ENCODE peak calls at places on chromosomes 1 and 21, in seven cellular contexts. X is cardiac muscle cell, H is cardiac fibroblast, J is thoracic aorta, P is GM12865, F is hepatocyte, N is fibroblast of lung. I is an unnamed sample.

GRCh38 chr21:33940846-33941245 is 25.2 kb upstream of the ATP5PO start:
- DNase-seq in X (no peak), H (peak), J (no peak), P (no peak), F (no peak), N (peak), I (no peak)

GRCh38 chr1:24513691-24514090 is 11.1 kb downstream of the RCAN3 start:
- DNase-seq in X (no peak), H (no peak), J (no peak), P (no peak), F (no peak), N (no peak), I (no peak)

GRCh38 chr1:115771847-115772457 is 3.4 kb upstream of the CASQ2 start:
- DNase-seq in X (peak), H (peak), J (peak), P (peak), F (peak), N (peak), I (no peak)

GRCh38 chr1:206835186-206835585 is 30.2 kb upstream of the IL20 start:
- DNase-seq in X (no peak), H (no peak), J (no peak), P (no peak), F (no peak), N (no peak), I (no peak)

GRCh38 chr1:46400398-46400797 is 6.3 kb downstream of the FAAH start:
- DNase-seq in X (no peak), H (no peak), J (no peak), P (no peak), F (no peak), N (no peak), I (no peak)

GRCh38 chr1:115727706-115728249 is 40.7 kb downstream of the CASQ2 start:
- DNase-seq in X (no peak), H (peak), J (no peak), P (no peak), F (peak), N (peak), I (no peak)

GRCh38 chr1:111803951-111804350 is 48.2 kb downstream of the DDX20 start:
- DNase-seq in X (no peak), H (no peak), J (no peak), P (no peak), F (no peak), N (no peak), I (no peak)

GRCh38 chr1:109714661-109715372 is 2.8 kb downstream of the GSTM5 start:
- DNase-seq in X (no peak), H (no peak), J (no peak), P (no peak), F (no peak), N (no peak), I (no peak)

GRCh38 chr1:163872067-163872466 is 550.3 kb downstream of the NUF2 start:
- DNase-seq in X (peak), H (peak), J (no peak), P (no peak), F (no peak), N (peak), I (no peak)

GRCh38 chr1:198860371-198860770 is 221.5 kb downstream of the PTPRC start:
- DNase-seq in X (no peak), H (no peak), J (no peak), P (no peak), F (no peak), N (no peak), I (no peak)

GRCh38 chr1:204623894-204624361 is 61.6 kb downstream of the LRRN2 start:
- DNase-seq in X (peak), H (no peak), J (no peak), P (peak), F (peak), N (no peak), I (no peak)

GRCh38 chr1:215567491-215568286 is 585 bp downstream of the KCTD3 start:
- DNase-seq in X (peak), H (peak), J (no peak), P (peak), F (peak), N (peak), I (peak)

GRCh38 chr1:206744683-206745082 is 25.9 kb upstream of the IL19 start:
- DNase-seq in X (no peak), H (no peak), J (no peak), P (peak), F (no peak), N (peak), I (no peak)

GRCh38 chr1:85078903-85079302 is 30.6 kb upstream of the MCOLN3 start:
- DNase-seq in X (peak), H (peak), J (no peak), P (peak), F (peak), N (peak), I (no peak)

GRCh38 chr1:150259217-150259616 is 1.6 kb downstream of the CA14 start:
- DNase-seq in X (peak), H (no peak), J (no peak), P (no peak), F (no peak), N (no peak), I (no peak)

GRCh38 chr1:208047975-208048374 is 137.1 kb upstream of the CD34 start:
- DNase-seq in X (no peak), H (no peak), J (no peak), P (no peak), F (no peak), N (peak), I (no peak)

DNA sequence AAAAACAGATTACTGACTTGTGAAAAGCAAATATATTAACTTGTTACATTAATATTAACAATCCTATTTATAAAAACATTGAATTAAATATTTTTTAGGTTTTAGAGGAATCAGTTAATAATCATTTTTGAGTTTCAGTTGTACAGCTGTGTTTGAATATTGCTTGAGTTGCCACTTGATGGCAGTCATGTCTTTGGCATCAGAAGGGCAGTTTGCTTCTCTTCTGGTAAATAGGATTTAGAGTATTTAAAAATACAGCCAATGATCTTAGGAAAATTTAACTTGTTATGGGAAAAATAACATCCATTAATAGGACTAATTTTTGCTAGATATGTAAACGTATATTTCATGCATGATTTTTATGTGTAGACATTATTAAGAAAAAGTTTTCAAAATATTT is 234.1 kb downstream of the NCAM2 start:
- DNase-seq in X (peak), H (peak), J (no peak), P (no peak), F (peak), N (peak), I (no peak)
- TF ChIP-seq CTCF in X (peak), H (peak), J (no peak), P (no peak), F (peak), N (peak), I (peak)

GRCh38 chr1:193388165-193388564 is 201.8 kb upstream of the B3GALT2 start:
- DNase-seq in X (no peak), H (no peak), J (no peak), P (no peak), F (no peak), N (no peak), I (no peak)

DNA sequence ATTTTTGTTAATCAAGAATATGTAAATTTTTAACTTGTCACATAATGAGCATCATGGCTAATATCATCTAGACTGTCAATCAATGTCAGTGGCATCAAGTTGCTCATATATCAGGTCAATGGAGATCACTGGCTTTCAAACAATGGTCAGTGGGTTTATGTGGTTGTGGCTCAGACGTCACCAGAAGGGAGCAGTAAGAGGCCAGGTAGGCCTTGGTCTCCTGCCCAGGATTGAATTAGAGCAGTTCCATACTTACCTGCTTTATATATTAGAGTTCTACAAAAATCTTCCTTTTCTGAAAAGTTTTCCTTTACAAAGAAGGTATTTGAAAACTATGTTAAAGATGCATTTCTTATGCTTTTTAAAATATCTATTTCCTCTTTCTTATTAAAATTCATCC is 206.3 kb upstream of the B3GALT2 start:
- DNase-seq in X (peak), H (no peak), J (no peak), P (no peak), F (no peak), N (no peak), I (no peak)
- TF ChIP-seq CTCF in X (no peak), H (no peak), J (no peak), P (no peak), F (no peak), N (no peak), I (no peak)

DNA sequence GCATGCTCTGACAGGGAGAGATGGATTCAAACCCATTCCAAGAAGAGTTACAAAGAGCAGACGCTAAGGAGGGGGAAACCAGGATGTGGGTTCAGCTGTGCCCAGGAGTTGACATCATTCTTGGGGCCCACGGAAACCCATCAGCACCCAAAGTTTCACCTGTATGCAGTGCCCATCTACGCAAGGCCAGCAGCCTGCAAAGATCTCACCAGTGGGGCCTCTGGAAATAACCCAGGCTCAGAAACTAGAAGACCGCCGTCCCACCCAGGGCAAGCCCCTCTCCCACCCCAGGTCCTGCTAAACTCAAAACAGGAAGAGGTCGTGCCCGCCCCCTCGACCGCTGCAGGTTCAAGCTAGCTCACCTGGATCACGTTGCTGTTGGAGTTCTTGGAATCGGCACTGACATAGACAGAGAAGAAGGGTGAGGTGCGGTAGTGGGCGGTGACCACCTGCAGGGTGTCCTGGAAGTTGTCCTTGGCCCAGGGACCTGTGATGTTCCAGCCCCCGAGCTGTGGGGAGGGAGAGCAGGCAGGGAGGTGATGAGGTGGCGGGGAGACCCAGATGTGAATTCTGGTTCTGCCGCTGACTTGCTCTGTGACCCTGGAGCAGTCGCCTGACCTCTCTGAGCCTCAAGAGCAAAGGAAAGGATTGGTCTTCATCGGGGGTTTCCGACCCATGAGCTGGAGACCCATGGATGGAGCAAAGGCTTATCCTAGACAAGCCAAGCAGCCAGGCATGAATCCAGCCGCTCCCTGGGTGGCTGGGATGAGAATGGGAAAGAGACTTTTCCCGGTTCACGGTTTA is 31.7 kb downstream of the ECE1 start:
- DNase-seq in X (no peak), H (no peak), J (no peak), P (no peak), F (no peak), N (no peak), I (no peak)
- TF ChIP-seq CTCF in X (no peak), H (no peak), J (no peak), P (no peak), F (no peak), N (no peak), I (no peak)

GRCh38 chr1:92752719-92753118 is 32.2 kb downstream of the EVI5 start:
- DNase-seq in X (no peak), H (peak), J (no peak), P (no peak), F (no peak), N (peak), I (no peak)

GRCh38 chr1:92754000-92754787 is 30.7 kb downstream of the EVI5 start:
- DNase-seq in X (no peak), H (peak), J (no peak), P (no peak), F (no peak), N (peak), I (no peak)

GRCh38 chr1:92748138-92748537 is 36.8 kb downstream of the EVI5 start:
- DNase-seq in X (no peak), H (no peak), J (no peak), P (no peak), F (no peak), N (no peak), I (no peak)

GRCh38 chr1:92747735-92748134 is 37.2 kb downstream of the EVI5 start:
- DNase-seq in X (no peak), H (peak), J (no peak), P (no peak), F (no peak), N (peak), I (no peak)

DNA sequence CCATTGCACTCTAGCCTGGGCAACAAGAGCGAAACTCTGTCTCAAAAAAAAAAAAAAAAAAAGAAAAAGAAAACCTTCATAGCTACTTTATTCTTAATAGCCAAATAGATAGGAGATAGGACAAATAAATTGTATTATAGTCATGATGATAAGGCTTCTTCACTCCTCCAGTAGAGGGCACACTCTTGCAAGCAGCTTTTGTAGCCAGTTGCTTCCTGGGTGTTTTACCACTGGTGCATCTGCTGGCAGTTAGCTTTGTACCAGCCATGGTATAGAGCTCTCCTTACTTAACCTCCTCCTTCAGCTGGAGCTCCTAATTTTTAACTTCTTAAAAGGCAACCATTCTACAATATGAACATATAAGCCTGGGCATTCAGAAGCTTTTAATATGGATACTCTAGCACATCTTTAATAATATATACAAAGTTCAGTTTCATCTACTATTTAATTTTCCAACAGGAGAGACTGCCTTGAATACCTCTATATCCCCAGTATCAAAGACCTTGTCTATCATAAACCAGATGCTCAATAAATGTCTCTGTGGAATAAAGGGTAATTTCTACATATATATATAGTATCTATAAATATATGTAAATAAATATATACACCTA is 35.8 kb downstream of the EVI5 start:
- DNase-seq in X (peak), H (peak), J (no peak), P (peak), F (peak), N (peak), I (no peak)
- TF ChIP-seq CTCF in X (peak), H (peak), J (peak), P (peak), F (peak), N (peak), I (peak)

GRCh38 chr1:209416660-209417059 is 166.9 kb upstream of the CAMK1G start:
- DNase-seq in X (no peak), H (no peak), J (no peak), P (no peak), F (no peak), N (no peak), I (no peak)
- TF ChIP-seq CTCF in X (no peak), H (no peak), J (no peak), P (no peak), F (no peak), N (no peak), I (no peak)

DNA sequence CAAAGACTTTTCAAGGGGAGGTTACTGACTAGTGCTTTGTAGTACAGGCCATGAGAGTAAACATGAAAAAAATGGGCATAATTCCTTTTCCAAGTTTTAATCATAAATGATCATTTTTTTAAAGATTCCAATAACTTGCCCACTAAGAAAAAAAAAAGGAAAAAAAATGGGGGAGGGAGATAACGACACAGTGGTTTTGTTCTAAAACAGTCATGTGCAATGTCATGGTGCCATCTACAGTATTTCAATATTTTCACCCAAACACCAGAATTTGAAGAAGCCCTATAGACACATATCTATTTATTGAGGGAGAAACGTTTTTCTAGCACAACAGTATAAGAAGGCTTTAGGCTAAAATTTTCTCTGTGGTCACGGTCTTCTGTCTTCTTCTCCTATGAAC is 250.2 kb downstream of the LTN1 start:
- DNase-seq in X (no peak), H (peak), J (no peak), P (no peak), F (no peak), N (peak), I (no peak)
- TF ChIP-seq CTCF in X (peak), H (peak), J (no peak), P (no peak), F (peak), N (peak), I (peak)

DNA sequence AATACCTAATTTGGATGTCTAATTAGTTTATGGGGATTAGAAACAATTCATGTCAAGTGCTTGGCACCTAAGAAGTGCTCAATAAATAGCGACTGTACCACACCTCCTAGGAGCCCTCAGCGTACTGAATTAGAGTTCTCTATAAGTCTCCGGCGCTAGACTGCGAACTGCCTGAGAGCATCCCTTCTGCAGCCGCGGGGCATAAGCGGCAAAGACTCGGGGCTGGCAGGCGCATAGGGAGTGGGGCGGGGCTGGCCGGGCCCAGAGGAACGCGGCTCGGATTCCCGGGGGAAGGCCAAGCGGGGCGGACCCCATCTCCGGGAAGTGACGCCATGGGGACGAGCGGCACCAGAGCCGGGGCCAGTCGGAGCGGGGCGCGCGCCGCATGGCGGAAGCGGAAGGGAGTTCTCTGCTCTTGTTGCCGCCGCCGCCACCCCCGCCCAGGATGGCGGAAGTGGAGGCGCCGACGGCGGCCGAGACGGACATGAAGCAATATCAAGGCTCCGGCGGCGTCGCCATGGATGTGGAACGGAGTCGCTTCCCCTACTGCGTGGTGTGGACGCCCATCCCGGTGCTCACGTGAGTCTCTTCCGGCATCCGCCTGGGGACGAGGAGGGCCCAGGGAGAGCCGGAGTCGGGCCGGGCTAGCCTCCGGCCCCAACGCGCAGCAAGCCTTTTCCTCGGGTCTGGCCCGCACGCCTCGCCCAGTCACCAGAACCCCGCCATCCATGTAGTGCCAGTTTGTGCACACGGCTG is at the start of gene TMEM222:
- DNase-seq in X (peak), H (peak), J (peak), P (peak), F (peak), N (peak), I (peak)
- TF ChIP-seq CTCF in X (peak), H (no peak), J (no peak), P (no peak), F (no peak), N (no peak), I (peak)

GRCh38 chr1:167342846-167343245 is 122.2 kb downstream of the POU2F1 start:
- DNase-seq in X (no peak), H (no peak), J (no peak), P (peak), F (peak), N (no peak), I (no peak)

GRCh38 chr1:167344112-167344511 is 123.4 kb downstream of the POU2F1 start:
- DNase-seq in X (no peak), H (peak), J (no peak), P (no peak), F (no peak), N (peak), I (no peak)

GRCh38 chr1:167344605-167345385 is 124.1 kb downstream of the POU2F1 start:
- DNase-seq in X (no peak), H (no peak), J (no peak), P (no peak), F (no peak), N (peak), I (no peak)

GRCh38 chr1:167333703-167334102 is 113.0 kb downstream of the POU2F1 start:
- DNase-seq in X (no peak), H (no peak), J (no peak), P (no peak), F (no peak), N (no peak), I (no peak)

GRCh38 chr1:167339405-167339804 is 118.7 kb downstream of the POU2F1 start:
- DNase-seq in X (no peak), H (no peak), J (no peak), P (no peak), F (no peak), N (no peak), I (no peak)
- TF ChIP-seq CTCF in X (no peak), H (no peak), J (no peak), P (no peak), F (no peak), N (no peak), I (no peak)